ENCODE peak calls at places on chromosome 3, in four cellular contexts. K, F, X and A are unnamed samples.

GRCh38 chr3:105367063-105367405 is 325 bp downstream of the ALCAM start:
- DNase-seq in K (no peak), F (no peak), X (no peak), A (no peak)

GRCh38 chr3:175679582-175679981 is 820.4 kb downstream of the NAALADL2 start:
- DNase-seq in K (no peak), F (no peak), X (no peak), A (peak)

GRCh38 chr3:141000027-141000663 is 51.0 kb upstream of the SPSB4 start:
- DNase-seq in K (peak), F (peak), X (peak), A (peak)

GRCh38 chr3:170274641-170275040 is 52.4 kb downstream of the PRKCI start:
- DNase-seq in K (no peak), F (no peak), X (no peak), A (peak)

GRCh38 chr3:146747928-146748327 is 142.8 kb upstream of the PLSCR5 start:
- DNase-seq in K (peak), F (no peak), X (no peak), A (peak)

GRCh38 chr3:119911748-119912147 is 129.8 kb downstream of the NR1I2 start:
- DNase-seq in K (no peak), F (no peak), X (no peak), A (no peak)

GRCh38 chr3:13525827-13526625 is 22.9 kb upstream of the FBLN2 start:
- DNase-seq in K (no peak), F (no peak), X (no peak), A (no peak)

GRCh38 chr3:129445472-129445871 is 5.4 kb downstream of the IFT122 start:
- DNase-seq in K (no peak), F (no peak), X (no peak), A (no peak)

GRCh38 chr3:14201881-14202684 is 23.5 kb downstream of the LSM3 start:
- DNase-seq in K (no peak), F (no peak), X (peak), A (no peak)

GRCh38 chr3:11835028-11835639 is 11.6 kb downstream of the TAMM41 start:
- DNase-seq in K (peak), F (no peak), X (no peak), A (peak)

GRCh38 chr3:52193059-52193458 is 4.9 kb upstream of the ALAS1 start:
- DNase-seq in K (peak), F (no peak), X (no peak), A (peak)

GRCh38 chr3:11367116-11367781 is 95.1 kb downstream of the ATG7 start:
- DNase-seq in K (peak), F (no peak), X (peak), A (peak)

GRCh38 chr3:17500618-17501017 is 241.8 kb downstream of the TBC1D5 start:
- DNase-seq in K (no peak), F (no peak), X (no peak), A (peak)

GRCh38 chr3:117814975-117815374 is 1105.4 kb downstream of the TUSC7 start:
- DNase-seq in K (no peak), F (no peak), X (no peak), A (peak)

GRCh38 chr3:80060664-80061063 is 292.9 kb upstream of the ROBO1 start:
- DNase-seq in K (no peak), F (no peak), X (no peak), A (no peak)

GRCh38 chr3:62210016-62210415 is 163.3 kb downstream of the FEZF2 start:
- DNase-seq in K (no peak), F (no peak), X (no peak), A (no peak)

GRCh38 chr3:171317133-171317532 is 143.1 kb downstream of the TNIK start:
- DNase-seq in K (no peak), F (peak), X (no peak), A (no peak)

GRCh38 chr3:141108002-141108401 is 56.9 kb downstream of the SPSB4 start:
- DNase-seq in K (no peak), F (no peak), X (no peak), A (no peak)

GRCh38 chr3:94360982-94361381 is 298.1 kb downstream of the NSUN3 start:
- DNase-seq in K (no peak), F (no peak), X (no peak), A (no peak)

GRCh38 chr3:128559486-128560225 is 66.7 kb upstream of the GATA2 start:
- DNase-seq in K (peak), F (no peak), X (no peak), A (peak)

GRCh38 chr3:73380735-73381532 is 243.8 kb downstream of the PDZRN3 start:
- DNase-seq in K (no peak), F (no peak), X (no peak), A (no peak)

GRCh38 chr3:145776782-145777408 is 384.1 kb downstream of the PLOD2 start:
- DNase-seq in K (peak), F (peak), X (peak), A (peak)

GRCh38 chr3:173109143-173109542 is 31.9 kb downstream of the SPATA16 start:
- DNase-seq in K (no peak), F (no peak), X (no peak), A (no peak)

GRCh38 chr3:11559816-11560633 is 83.7 kb downstream of the VGLL4 start:
- DNase-seq in K (no peak), F (no peak), X (no peak), A (no peak)

GRCh38 chr3:124985358-124985757 is 50.8 kb upstream of the MUC13 start:
- DNase-seq in K (peak), F (no peak), X (no peak), A (peak)

GRCh38 chr3:133573629-133574194 is at the start of gene CDV3:
- DNase-seq in K (no peak), F (no peak), X (no peak), A (no peak)

GRCh38 chr3:133574260-133574881 is 885 bp downstream of the CDV3 start:
- DNase-seq in K (peak), F (peak), X (peak), A (peak)

GRCh38 chr3:133573054-133573628 is 345 bp upstream of the CDV3 start:
- DNase-seq in K (peak), F (peak), X (peak), A (peak)

GRCh38 chr3:133576169-133576568 is 2.7 kb downstream of the CDV3 start:
- DNase-seq in K (no peak), F (no peak), X (no peak), A (no peak)

GRCh38 chr3:133575121-133575520 is 1.6 kb downstream of the CDV3 start:
- DNase-seq in K (no peak), F (no peak), X (no peak), A (no peak)
- H3K4me2 ChIP-seq in K (peak), F (peak), X (peak), A (peak)

DNA sequence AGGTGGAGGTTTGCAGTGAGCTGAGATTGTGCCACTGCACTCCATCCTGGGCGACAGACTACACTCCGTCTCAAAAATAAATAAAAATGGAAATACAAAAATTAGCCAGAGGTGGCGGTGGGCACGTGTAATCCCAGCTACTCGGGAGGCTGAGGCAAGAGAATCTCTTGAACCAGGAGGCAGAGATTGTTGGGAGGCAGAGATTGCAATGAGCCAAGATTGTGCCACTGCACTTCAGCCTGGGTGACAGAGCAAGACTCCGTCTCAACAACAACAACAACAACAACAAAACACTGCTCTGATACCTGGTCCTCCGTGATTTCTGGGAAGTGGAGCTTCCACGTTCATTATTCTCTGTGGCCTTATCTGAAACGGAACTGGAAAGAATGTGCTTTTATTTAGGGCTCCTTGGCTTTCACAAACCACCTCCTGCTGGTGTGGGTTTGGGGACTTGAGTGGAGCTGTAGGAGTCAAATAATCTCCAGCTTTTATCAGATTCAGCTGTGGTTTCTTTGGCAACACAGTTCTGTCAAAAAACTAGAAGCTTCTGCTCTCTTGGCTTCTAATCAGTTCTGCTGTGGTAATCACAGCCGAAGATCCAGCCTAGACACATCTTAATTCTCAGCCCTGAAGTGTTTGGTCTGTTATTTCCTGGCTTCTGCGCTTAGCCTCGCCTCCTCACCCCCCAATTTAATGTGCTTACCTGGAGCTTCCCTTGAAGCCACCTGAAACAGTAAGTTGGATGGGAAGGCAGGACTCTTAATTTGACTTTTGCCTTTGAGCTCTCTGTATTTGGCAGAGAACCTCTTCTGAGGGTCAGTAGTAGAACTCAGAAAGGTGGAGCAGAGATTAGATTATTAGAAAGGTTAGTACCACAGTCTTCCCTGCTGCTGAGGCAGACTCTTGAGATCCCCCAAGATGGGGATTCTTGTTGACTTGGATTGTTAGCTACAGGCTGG is 21.4 kb downstream of the IRAK2 start:
- DNase-seq in K (no peak), F (no peak), X (no peak), A (peak)
- TF ChIP-seq MAZ in K (no peak), F (no peak), X (no peak), A (no peak)

GRCh38 chr3:135891121-135891520 is 74.4 kb upstream of the PPP2R3A start:
- DNase-seq in K (no peak), F (no peak), X (no peak), A (no peak)

GRCh38 chr3:135887220-135887619 is 78.3 kb upstream of the PPP2R3A start:
- DNase-seq in K (no peak), F (no peak), X (no peak), A (peak)

GRCh38 chr3:135889417-135889816 is 76.1 kb upstream of the PPP2R3A start:
- DNase-seq in K (no peak), F (no peak), X (no peak), A (no peak)

DNA sequence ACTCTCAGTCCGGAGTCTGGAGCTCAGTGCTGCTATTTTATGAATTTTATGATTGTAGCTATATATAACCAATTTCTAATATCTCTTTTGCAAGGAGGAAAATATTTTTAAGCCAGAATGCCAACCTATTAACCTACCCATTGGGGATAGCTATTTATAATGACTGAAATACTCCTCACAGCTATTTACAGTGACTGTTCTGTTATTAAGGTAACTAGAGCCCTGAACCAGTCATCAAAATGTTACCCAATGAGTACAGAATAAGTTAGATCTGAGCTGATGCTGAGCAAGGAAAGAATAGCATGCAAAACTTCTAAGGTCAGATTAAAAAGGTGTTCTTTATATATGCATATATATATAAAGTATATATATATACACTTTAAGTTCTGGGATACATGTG is 79.6 kb upstream of the PPP2R3A start:
- DNase-seq in K (no peak), F (no peak), X (no peak), A (no peak)
- H3K4me2 ChIP-seq in K (no peak), F (no peak), X (no peak), A (no peak)

GRCh38 chr3:47117803-47118364 is 46.0 kb downstream of the SETD2 start:
- DNase-seq in K (no peak), F (no peak), X (no peak), A (no peak)

GRCh38 chr3:47109393-47109792 is 54.5 kb downstream of the SETD2 start:
- DNase-seq in K (no peak), F (no peak), X (no peak), A (no peak)

GRCh38 chr3:47112997-47113396 is 50.9 kb downstream of the SETD2 start:
- DNase-seq in K (no peak), F (no peak), X (no peak), A (no peak)

GRCh38 chr3:47108546-47108945 is 55.4 kb downstream of the SETD2 start:
- DNase-seq in K (no peak), F (no peak), X (no peak), A (peak)

DNA sequence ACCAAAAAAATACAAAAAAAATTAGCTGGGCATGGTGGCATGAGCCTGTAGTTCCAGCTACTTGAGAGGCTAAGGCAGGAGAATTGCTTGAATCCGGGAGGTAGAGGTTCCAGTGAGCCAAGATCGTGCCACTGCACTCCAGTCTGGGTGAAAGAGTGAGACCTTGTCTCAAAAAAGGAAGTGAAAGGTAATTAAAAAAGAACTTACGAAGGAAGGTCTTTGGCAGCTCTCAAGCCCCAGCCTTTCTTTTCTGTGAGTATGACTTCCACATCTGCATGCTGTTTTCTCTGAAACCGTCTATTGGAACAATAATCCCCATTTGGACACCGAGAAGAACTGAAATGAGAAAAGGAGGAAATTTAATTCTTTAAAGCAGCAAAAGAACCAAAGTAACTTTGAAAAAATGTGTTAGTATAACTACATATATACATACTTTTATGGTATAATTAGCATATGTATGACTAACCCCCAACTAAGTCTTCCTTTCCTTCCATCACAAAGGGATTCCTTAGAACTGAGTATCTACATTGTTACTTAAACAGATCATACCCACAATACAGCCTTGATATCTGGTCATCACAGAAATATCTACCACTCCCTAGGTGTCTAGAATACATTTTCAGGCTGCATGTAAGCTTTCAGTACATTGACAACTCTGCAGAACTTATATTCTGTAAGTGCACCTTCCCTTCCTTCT is 50.1 kb downstream of the SETD2 start:
- DNase-seq in K (peak), F (no peak), X (no peak), A (peak)
- TF ChIP-seq MAZ in K (no peak), F (no peak), X (no peak), A (no peak)

GRCh38 chr3:41116851-41117250 is 82.5 kb upstream of the CTNNB1 start:
- DNase-seq in K (no peak), F (no peak), X (peak), A (no peak)

GRCh38 chr3:41125258-41125657 is 74.0 kb upstream of the CTNNB1 start:
- DNase-seq in K (no peak), F (peak), X (no peak), A (no peak)

GRCh38 chr3:41118461-41119385 is 80.6 kb upstream of the CTNNB1 start:
- DNase-seq in K (no peak), F (no peak), X (no peak), A (no peak)

GRCh38 chr3:41117398-41117870 is 81.9 kb upstream of the CTNNB1 start:
- DNase-seq in K (peak), F (peak), X (peak), A (peak)

GRCh38 chr3:41120461-41120860 is 78.8 kb upstream of the CTNNB1 start:
- DNase-seq in K (no peak), F (no peak), X (no peak), A (no peak)
- H3K4me2 ChIP-seq in K (no peak), F (no peak), X (no peak), A (no peak)